ENCODE peak calls at places on chromosomes 7 and 10, in ten cellular contexts. X is stimulated activated CD4-positive, alpha-beta T cell treated with anti-CD3 and anti-CD28 coated beads, TNF-alpha, amount 100 ng/mL, for 24 hours; Q is A549; G is HFFc6; I is D341Med; C is dorsolateral prefrontal cortex; N is astrocyte of the spinal cord; T is NCI-H1417; O is hepatic stellate cell; H is amygdala. S is an unnamed sample.
A peak's percentile ranks its signal among the peaks of the same experiment; 100 is the strongest.

GRCh38 chr10:86862786-86863185 is 94.6 kb downstream of the MMRN2 start:
- DNase-seq in T (no peak), H (no peak), Q (no peak), O (no peak), X (no peak), C (no peak), I (no peak), N (no peak), G (no peak), S (no peak)

GRCh38 chr7:97844036-97844435 is 28.2 kb downstream of the ASNS start:
- DNase-seq in N (no peak), I (no peak), X (no peak), T (peak; percentile 34), Q (peak; percentile 18), O (peak; percentile 18), G (no peak), C (no peak), H (no peak), S (peak; percentile 3)

GRCh38 chr10:32957341-32958084 is 517 bp downstream of the ITGB1 start:
- DNase-seq in I (peak; percentile 68), Q (peak; percentile 48), X (no peak), N (no peak), G (no peak), C (peak; percentile 68), H (peak; percentile 15), T (peak; percentile 58), O (peak; percentile 24), S (no peak)

GRCh38 chr7:51226042-51226755 is 90.4 kb downstream of the COBL start:
- DNase-seq in C (peak; percentile 57), H (no peak), I (peak; percentile 15), N (no peak), Q (no peak), T (no peak), X (no peak), G (no peak), O (no peak), S (no peak)

GRCh38 chr7:111756687-111757178 is 194.4 kb upstream of the IMMP2L start:
- DNase-seq in N (peak; percentile 46), T (no peak), C (peak; percentile 94), I (no peak), X (no peak), H (peak; percentile 91), O (peak; percentile 15), Q (no peak), G (no peak), S (no peak)

GRCh38 chr10:13536674-13537366 is 8.0 kb upstream of the BEND7 start:
- DNase-seq in T (peak; percentile 85), C (no peak), N (peak; percentile 35), X (no peak), I (peak; percentile 89), G (peak; percentile 11), H (no peak), Q (peak; percentile 70), O (peak; percentile 22), S (peak; percentile 79)

GRCh38 chr7:82376739-82377138 is 66.8 kb downstream of the CACNA2D1 start:
- DNase-seq in T (peak; percentile 98), I (no peak), X (no peak), C (no peak), O (no peak), G (no peak), Q (no peak), N (no peak), H (no peak), S (no peak)

GRCh38 chr7:13028731-13029099 is 341.3 kb downstream of the ARL4A start:
- DNase-seq in H (no peak), X (no peak), T (no peak), N (peak; percentile 37), I (no peak), C (no peak), Q (no peak), O (no peak), G (no peak), S (no peak)

GRCh38 chr10:61903184-61903990 is 1.9 kb downstream of the ARID5B start:
- DNase-seq in N (peak; percentile 59), I (peak; percentile 78), H (peak; percentile 81), Q (peak; percentile 25), O (peak; percentile 66), C (peak; percentile 69), X (no peak), T (peak; percentile 81), G (peak; percentile 36), S (no peak)

GRCh38 chr10:62818426-62819011 is 2.4 kb upstream of the EGR2 start:
- DNase-seq in Q (peak; percentile 17), N (no peak), X (peak; percentile 45), C (peak; percentile 60), G (no peak), H (no peak), I (peak; percentile 47), T (peak; percentile 62), O (no peak), S (no peak)

GRCh38 chr7:102888561-102889233 is 24.1 kb upstream of the LRRC17 start:
- DNase-seq in Q (peak; percentile 36), I (no peak), T (no peak), X (no peak), O (no peak), G (peak; percentile 18), H (no peak), C (no peak), N (no peak), S (no peak)

GRCh38 chr10:81920213-81920829 is 45.3 kb downstream of the NRG3 start:
- DNase-seq in I (peak; percentile 44), C (no peak), N (no peak), O (no peak), Q (no peak), G (no peak), H (no peak), X (peak; percentile 1), T (peak; percentile 0), S (no peak)

GRCh38 chr7:75962607-75963382 is 31.6 kb downstream of the TMEM120A start:
- DNase-seq in I (no peak), H (no peak), N (peak; percentile 78), Q (no peak), C (no peak), T (no peak), G (peak; percentile 67), O (peak; percentile 93), X (no peak), S (no peak)

GRCh38 chr7:102306916-102307677 is 20.4 kb downstream of the SH2B2 start:
- DNase-seq in G (no peak), N (peak; percentile 50), O (peak; percentile 70), Q (peak; percentile 59), I (no peak), T (peak; percentile 62), H (peak; percentile 24), C (no peak), X (no peak), S (no peak)

GRCh38 chr10:4331150-4331549 is 494.9 kb upstream of the AKR1E2 start:
- DNase-seq in T (peak; percentile 72), Q (no peak), X (no peak), N (peak; percentile 25), I (no peak), G (no peak), O (no peak), H (no peak), C (no peak), S (no peak)